ENCODE peak calls at places on chromosomes 13 and 19, in nine cellular contexts. S is dorsolateral prefrontal cortex, Y is IMR-90, Z is RWPE2, A is gastrocnemius medialis, P is thoracic aorta, F is stomach, X is epithelial cell of proximal tubule, E is transverse colon. L is an unnamed sample.
A peak's percentile ranks its signal among the peaks of the same experiment; 100 is the strongest.

GRCh38 chr13:59950201-59950730 is 213.5 kb downstream of the DIAPH3 start:
- DNase-seq in A (no peak), Y (peak; percentile 15), P (no peak), E (no peak), S (no peak), X (peak; percentile 44), F (no peak), Z (no peak), L (no peak)

GRCh38 chr13:44311011-44311481 is 62.6 kb upstream of the SERP2 start:
- DNase-seq in A (peak; percentile 59), F (peak; percentile 70), Z (peak; percentile 93), X (no peak), E (no peak), S (no peak), P (no peak), Y (peak; percentile 52), L (no peak)

GRCh38 chr19:290539-291521 is at the start of gene PLPP2:
- DNase-seq in E (peak; percentile 77), S (peak; percentile 91), P (no peak), X (no peak), A (no peak), F (peak; percentile 93), Z (peak; percentile 74), Y (no peak), L (no peak)

GRCh38 chr19:31253816-31254551 is 95.3 kb downstream of the TSHZ3 start:
- DNase-seq in Z (peak; percentile 82), F (no peak), P (no peak), X (no peak), E (no peak), A (no peak), S (no peak), Y (peak; percentile 47), L (peak; percentile 60)

GRCh38 chr19:861099-861755 is 1.8 kb downstream of the CFD start:
- DNase-seq in S (no peak), F (no peak), E (no peak), A (no peak), Y (no peak), Z (no peak), X (no peak), P (no peak), L (no peak)

GRCh38 chr19:49071860-49072547 is 495 bp downstream of the KCNA7 start:
- DNase-seq in X (no peak), A (no peak), P (no peak), Z (no peak), S (no peak), Y (no peak), F (no peak), E (no peak), L (no peak)

GRCh38 chr19:4688587-4688986 is 18.4 kb upstream of the MYDGF start:
- DNase-seq in A (no peak), Z (no peak), E (no peak), Y (no peak), P (no peak), S (no peak), X (no peak), F (no peak), L (no peak)

GRCh38 chr19:43664008-43664407 is 6.0 kb downstream of the PLAUR start:
- DNase-seq in A (no peak), F (no peak), X (no peak), E (no peak), Y (no peak), P (no peak), S (no peak), Z (no peak), L (no peak)

GRCh38 chr19:35124098-35125060 is 8.8 kb downstream of the FXYD3 start:
- DNase-seq in P (peak; percentile 82), Y (peak; percentile 86), X (no peak), F (peak; percentile 96), A (peak; percentile 89), E (peak; percentile 96), Z (peak; percentile 91), S (peak; percentile 92), L (peak; percentile 65)

GRCh38 chr19:50629194-50629593 is 10.5 kb downstream of the SYT3 start:
- DNase-seq in Y (no peak), P (no peak), E (no peak), A (no peak), X (no peak), Z (no peak), F (no peak), S (no peak), L (no peak)

GRCh38 chr13:27751953-27752352 is 40.3 kb upstream of the GSX1 start:
- DNase-seq in E (no peak), Y (no peak), Z (no peak), A (no peak), S (no peak), P (no peak), X (no peak), F (no peak), L (no peak)

GRCh38 chr19:46610413-46610775 is 9.3 kb downstream of the CALM3 start:
- DNase-seq in E (peak; percentile 2), A (no peak), Z (no peak), F (no peak), X (no peak), Y (no peak), S (no peak), P (no peak), L (no peak)

GRCh38 chr19:46611791-46612190 is 10.7 kb downstream of the CALM3 start:
- DNase-seq in P (no peak), F (no peak), X (no peak), E (no peak), A (no peak), Z (no peak), Y (no peak), S (no peak), L (no peak)

GRCh38 chr19:46609511-46610412 is 8.6 kb downstream of the CALM3 start:
- DNase-seq in S (peak; percentile 23), P (no peak), E (peak; percentile 6), Y (no peak), F (no peak), Z (no peak), A (no peak), X (no peak), L (no peak)

GRCh38 chr19:46608581-46609345 is 7.6 kb downstream of the CALM3 start:
- DNase-seq in P (no peak), Y (no peak), X (no peak), A (no peak), Z (no peak), S (peak; percentile 25), F (no peak), E (peak; percentile 7), L (no peak)

GRCh38 chr19:46610851-46611770 is 10.0 kb downstream of the CALM3 start:
- DNase-seq in P (no peak), A (no peak), X (no peak), Z (no peak), E (peak; percentile 15), F (no peak), S (no peak), Y (peak; percentile 36), L (peak; percentile 82)
- TF ChIP-seq CTCF in P (no peak), A (no peak), X (no peak), Z (no peak), E (no peak), F (no peak), S (no peak), Y (no peak), L (no peak)

GRCh38 chr13:49560270-49561063 is 24.9 kb downstream of the RCBTB1 start:
- DNase-seq in E (peak; percentile 15), P (no peak), Z (no peak), F (peak; percentile 74), S (no peak), X (peak; percentile 29), Y (peak; percentile 79), A (no peak), L (peak; percentile 19)
- H3K4me3 ChIP-seq in E (no peak overlapping the region), P (no peak overlapping the region), Z (no peak overlapping the region), F (no peak overlapping the region), S (no peak overlapping the region), X (no peak overlapping the region), Y (no peak overlapping the region), A (no peak overlapping the region), L (no peak overlapping the region)

DNA sequence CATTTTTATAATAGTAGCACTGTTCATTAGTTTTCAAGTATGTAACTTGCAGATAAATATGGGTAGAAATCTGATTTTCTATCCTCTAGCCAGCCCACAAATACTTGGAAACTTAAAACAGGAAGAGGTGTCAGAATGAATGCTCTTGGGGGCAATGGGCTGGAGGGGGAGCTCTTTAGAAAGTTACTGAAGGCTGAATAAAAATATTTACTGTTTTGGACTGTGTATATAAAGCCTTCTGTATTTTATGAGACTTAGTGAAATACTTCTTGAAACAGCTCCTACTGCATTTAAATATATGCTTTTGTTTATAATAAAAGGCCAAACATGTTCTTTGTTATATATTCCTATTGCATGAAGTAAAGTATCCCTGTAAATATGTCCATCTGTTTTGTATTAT is 138.8 kb downstream of the RGCC start:
- DNase-seq in E (no peak), A (no peak), P (no peak), S (no peak), X (no peak), Y (peak; percentile 20), F (no peak), Z (no peak), L (no peak)
- TF ChIP-seq CTCF in E (no peak), A (no peak), P (no peak), S (no peak), X (peak; percentile 8), Y (peak; percentile 19), F (no peak), Z (no peak), L (peak; percentile 38)

GRCh38 chr19:55485439-55486011 is 537 bp downstream of the NAT14 start:
- DNase-seq in Y (no peak), S (no peak), P (no peak), F (no peak), Z (no peak), X (no peak), E (no peak), A (no peak), L (no peak)

GRCh38 chr19:55482128-55482961 is 2.6 kb upstream of the NAT14 start:
- DNase-seq in P (no peak), Z (peak; percentile 61), X (no peak), E (no peak), S (no peak), F (no peak), Y (no peak), A (no peak), L (no peak)

GRCh38 chr19:55484571-55485438 is at the start of gene NAT14:
- DNase-seq in Z (peak; percentile 75), A (no peak), E (peak; percentile 53), Y (peak; percentile 48), X (no peak), S (no peak), F (peak; percentile 45), P (no peak), L (no peak)

GRCh38 chr19:55482967-55483671 is 1.9 kb upstream of the NAT14 start:
- DNase-seq in S (no peak), A (no peak), Y (no peak), Z (peak; percentile 67), X (no peak), P (no peak), F (no peak), E (no peak), L (no peak)

DNA sequence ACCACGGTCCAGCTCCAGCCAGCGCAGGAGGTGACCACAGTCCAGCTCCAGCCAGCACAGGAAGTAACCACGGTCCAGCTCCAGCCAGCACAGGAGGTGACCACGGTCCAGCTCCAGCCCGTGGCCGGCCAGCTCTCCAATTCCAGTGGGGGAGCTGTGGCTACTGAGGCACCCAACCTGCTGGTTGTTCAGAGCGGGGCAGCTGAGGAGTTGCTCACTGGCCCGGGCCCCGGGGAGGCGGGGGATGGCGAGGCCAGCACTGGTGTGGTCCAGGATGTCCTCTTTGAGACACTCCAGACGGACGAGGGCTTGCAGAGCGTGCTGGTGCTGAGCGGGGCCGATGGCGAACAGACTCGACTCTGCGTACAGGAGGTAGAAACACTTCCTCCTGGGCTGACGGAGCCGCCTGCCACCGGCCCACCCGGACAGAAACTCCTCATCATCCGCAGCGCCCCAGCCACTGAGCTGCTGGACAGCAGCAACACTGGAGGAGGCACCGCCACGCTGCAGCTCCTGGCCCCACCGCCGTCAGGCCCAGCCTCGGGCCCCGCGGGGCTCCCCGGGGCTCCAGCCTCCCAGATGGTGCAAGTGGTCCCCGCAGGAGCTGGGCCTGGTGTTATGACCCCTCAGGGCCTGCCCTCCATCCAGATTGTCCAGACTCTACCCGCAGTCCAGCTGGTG is 1.2 kb upstream of the NAT14 start:
- DNase-seq in E (no peak), F (no peak), X (no peak), A (no peak), Y (no peak), P (no peak), Z (peak; percentile 62), S (no peak), L (no peak)
- H3K4me3 ChIP-seq in E (no peak overlapping the region), F (no peak overlapping the region), X (no peak overlapping the region), A (no peak overlapping the region), Y (no peak overlapping the region), P (no peak overlapping the region), Z (no peak overlapping the region), S (peak overlapping the region; percentile 69), L (no peak overlapping the region)

L was measured in astrocyte of the cerebellum.